ENCODE peak calls at places on chromosomes 16 and 17, in five cellular contexts. R, P, L, H and W are unnamed samples.

GRCh38 chr16:28610595-28611270 is 889 bp upstream of the SULT1A1 start:
- DNase-seq in L (no peak), R (peak), P (no peak), H (no peak), W (no peak)

GRCh38 chr16:88738167-88739084 is 32.1 kb downstream of the CTU2 start:
- DNase-seq in R (no peak), P (no peak), H (no peak), L (no peak), W (no peak)

GRCh38 chr17:73550561-73550960 is 93.7 kb downstream of the SDK2 start:
- DNase-seq in R (no peak), P (no peak), H (no peak), L (no peak), W (no peak)

GRCh38 chr17:18963126-18964017 is 11.4 kb downstream of the SLC5A10 start:
- DNase-seq in H (peak), L (no peak), P (peak), R (peak), W (no peak)

GRCh38 chr16:87648236-87648635 is 45.9 kb downstream of the JPH3 start:
- DNase-seq in R (no peak), L (no peak), H (no peak), P (no peak), W (no peak)

GRCh38 chr16:74225278-74225677 is 71.3 kb upstream of the PSMD7 start:
- DNase-seq in H (peak), L (no peak), P (no peak), R (no peak), W (no peak)

GRCh38 chr17:78875738-78876597 is 27.0 kb downstream of the CEP295NL start:
- DNase-seq in P (no peak), R (no peak), L (no peak), H (peak), W (no peak)

GRCh38 chr16:57518922-57519321 is 17.4 kb downstream of the CCDC102A start:
- DNase-seq in H (no peak), L (no peak), R (no peak), P (no peak), W (no peak)

GRCh38 chr16:83420206-83420760 is 387.5 kb upstream of the HSBP1 start:
- DNase-seq in H (peak), P (no peak), R (peak), L (no peak), W (no peak)

GRCh38 chr17:6546069-6546718 is 10.2 kb downstream of the PITPNM3 start:
- DNase-seq in R (no peak), L (no peak), H (peak), P (peak), W (no peak)

GRCh38 chr16:82631701-82632685 is 5.2 kb downstream of the CDH13 start:
- DNase-seq in R (no peak), H (peak), P (peak), L (no peak), W (no peak)

GRCh38 chr17:7803981-7804380 is 30.0 kb upstream of the KDM6B start:
- DNase-seq in R (no peak), H (no peak), L (no peak), P (no peak), W (peak)

GRCh38 chr17:7380855-7381683 is at the start of gene TNK1:
- DNase-seq in H (no peak), P (peak), L (no peak), R (peak), W (peak)

GRCh38 chr16:8718753-8719386 is 44.5 kb downstream of the ABAT start:
- DNase-seq in R (no peak), L (no peak), P (no peak), H (no peak), W (no peak)

GRCh38 chr17:57567278-57567677 is 177.8 kb downstream of the CCDC182 start:
- DNase-seq in L (no peak), H (no peak), P (no peak), R (no peak), W (no peak)

GRCh38 chr16:51535591-51535990 is 384.5 kb upstream of the SALL1 start:
- DNase-seq in P (no peak), H (no peak), R (no peak), L (no peak), W (no peak)

GRCh38 chr16:78742501-78743283 is 643.2 kb downstream of the WWOX start:
- DNase-seq in R (peak), P (peak), L (no peak), H (peak), W (no peak)

GRCh38 chr17:51869387-51869786 is 289.1 kb downstream of the CA10 start:
- DNase-seq in R (peak), L (no peak), P (no peak), H (no peak), W (peak)

GRCh38 chr17:75842963-75843576 is 1.1 kb downstream of the UNC13D start:
- DNase-seq in P (no peak), L (no peak), R (no peak), H (no peak), W (no peak)

GRCh38 chr17:1329745-1330343 is 50.4 kb downstream of the TRARG1 start:
- DNase-seq in R (no peak), L (no peak), H (no peak), P (no peak), W (no peak)

GRCh38 chr16:844638-845348 is 44.3 kb upstream of the GNG13 start:
- DNase-seq in R (no peak), L (no peak), H (no peak), P (peak), W (no peak)

GRCh38 chr16:86537486-86537885 is 17.5 kb downstream of the MTHFSD start:
- DNase-seq in H (no peak), R (no peak), P (no peak), L (no peak), W (no peak)

GRCh38 chr16:46482895-46483294 is 138.3 kb downstream of the SHCBP1 start:
- DNase-seq in R (no peak), P (no peak), H (no peak), L (no peak), W (no peak)

GRCh38 chr17:57288034-57288752 is 31.9 kb downstream of the MSI2 start:
- DNase-seq in P (peak), R (no peak), L (no peak), H (peak), W (no peak)

GRCh38 chr17:30559656-30560055 is 82.4 kb downstream of the GOSR1 start:
- DNase-seq in R (no peak), H (no peak), P (no peak), L (no peak), W (no peak)

GRCh38 chr17:15972497-15972951 is 27.0 kb downstream of the ZSWIM7 start:
- DNase-seq in P (no peak), R (no peak), H (no peak), L (no peak), W (no peak)

GRCh38 chr16:55055262-55055661 is 124.6 kb downstream of the IRX5 start:
- DNase-seq in L (no peak), H (no peak), R (no peak), P (no peak), W (no peak)

GRCh38 chr16:14514967-14515366 is 115.1 kb downstream of the PARN start:
- DNase-seq in H (no peak), R (no peak), P (no peak), L (no peak), W (no peak)

GRCh38 chr17:75130632-75131277 is 787 bp downstream of the NT5C start:
- DNase-seq in R (peak), H (peak), L (peak), P (peak), W (peak)

GRCh38 chr16:89168381-89169189 is 3.0 kb upstream of the CDH15 start:
- DNase-seq in H (no peak), P (peak), R (no peak), L (no peak), W (no peak)

GRCh38 chr17:53971361-53971760 is 148.6 kb downstream of the KIF2B start:
- DNase-seq in H (no peak), P (no peak), L (no peak), R (no peak), W (no peak)

GRCh38 chr16:89038221-89038721 is 55.4 kb upstream of the ACSF3 start:
- DNase-seq in P (no peak), L (no peak), H (no peak), R (no peak), W (no peak)

DNA sequence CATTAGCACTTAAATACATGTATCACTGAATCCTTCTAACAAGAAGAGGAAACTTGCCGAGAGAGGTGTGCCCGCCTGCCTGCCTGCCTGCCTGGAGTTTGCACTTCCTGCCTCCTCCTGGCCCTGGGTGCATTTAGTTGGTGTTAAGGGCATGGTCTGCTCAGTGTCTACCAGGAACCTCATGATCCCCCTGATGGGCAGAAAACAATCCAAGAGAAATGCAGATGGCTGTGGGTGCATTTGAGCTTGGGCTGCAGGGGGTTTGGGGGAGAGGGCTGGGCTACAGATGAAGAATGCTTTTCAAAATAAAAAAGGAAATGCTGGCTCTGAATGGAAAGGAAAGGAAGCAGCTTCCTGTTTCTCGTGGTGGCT is 10.1 kb downstream of the KSR1 start:
- DNase-seq in H (no peak), L (no peak), P (no peak), R (no peak), W (no peak)
- H3K27ac ChIP-seq in H (no peak), L (no peak), P (no peak), R (no peak), W (no peak)

DNA sequence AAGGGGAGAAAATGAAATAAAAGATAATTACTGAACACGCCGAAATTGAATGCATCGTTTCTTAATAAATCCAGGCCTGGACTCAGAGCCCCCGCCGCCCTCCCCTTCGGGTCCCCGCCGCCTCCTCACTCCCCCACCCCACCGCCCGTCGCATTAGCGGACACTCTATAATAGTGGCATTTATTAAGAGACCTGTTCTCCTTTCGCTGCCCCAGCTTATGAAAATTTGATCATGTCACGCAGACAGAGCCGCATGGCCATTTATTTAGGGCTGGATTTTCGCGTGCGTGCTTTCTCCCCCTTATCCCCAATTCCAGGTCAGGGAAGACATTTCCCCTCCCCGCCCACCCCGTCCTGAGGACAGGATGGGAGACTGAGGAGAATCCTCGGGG is 6.3 kb upstream of the HOXB2 start:
- DNase-seq in P (no peak), L (no peak), R (no peak), H (peak), W (no peak)
- H3K27ac ChIP-seq in P (no peak), L (no peak), R (no peak), H (peak), W (no peak)

GRCh38 chr17:40347319-40348135 is 17.0 kb downstream of the GJD3 start:
- DNase-seq in L (no peak), P (no peak), R (no peak), H (no peak), W (no peak)

GRCh38 chr17:40346768-40347154 is 17.8 kb downstream of the GJD3 start:
- DNase-seq in R (no peak), L (no peak), P (no peak), H (no peak), W (no peak)

GRCh38 chr17:40349477-40350409 is 14.8 kb downstream of the GJD3 start:
- DNase-seq in R (peak), L (no peak), H (peak), P (peak), W (peak)

GRCh38 chr17:40348562-40349476 is 15.7 kb downstream of the GJD3 start:
- DNase-seq in P (peak), R (no peak), L (no peak), H (no peak), W (no peak)

GRCh38 chr17:40348136-40348504 is 16.4 kb downstream of the GJD3 start:
- DNase-seq in R (no peak), L (no peak), P (no peak), H (no peak), W (no peak)
- H3K27ac ChIP-seq in R (no peak), L (no peak), P (peak), H (no peak), W (peak)

DNA sequence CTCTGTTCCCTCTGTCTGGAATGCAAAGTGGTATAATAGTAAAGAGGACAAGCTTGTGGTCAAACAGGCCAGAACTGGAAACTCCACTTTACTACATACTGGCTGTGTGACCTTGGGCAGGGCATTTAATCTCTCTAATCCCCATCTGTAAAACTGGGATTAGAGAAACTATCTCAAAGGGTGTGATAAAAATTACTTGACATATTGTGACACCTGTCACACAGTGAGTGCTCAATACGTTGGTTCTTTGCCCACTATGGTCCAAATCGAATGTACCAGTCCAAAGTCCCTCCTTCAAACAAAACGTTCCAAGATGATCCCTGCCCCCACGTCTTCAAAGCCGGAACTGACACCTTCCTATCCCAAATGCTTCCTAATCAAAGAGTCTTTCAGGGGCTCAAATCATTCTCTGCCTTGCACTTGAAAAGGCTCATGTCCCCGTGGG is 734 bp downstream of the PGAP3 start:
- DNase-seq in R (no peak), H (no peak), L (no peak), P (peak), W (no peak)
- H3K27ac ChIP-seq in R (peak), H (no peak), L (peak), P (peak), W (peak)

GRCh38 chr16:75387951-75388350 is 45.4 kb downstream of the CFDP1 start:
- DNase-seq in R (no peak), P (no peak), H (no peak), L (no peak), W (no peak)
- H3K27ac ChIP-seq in R (peak), P (no peak), H (no peak), L (no peak), W (no peak)

DNA sequence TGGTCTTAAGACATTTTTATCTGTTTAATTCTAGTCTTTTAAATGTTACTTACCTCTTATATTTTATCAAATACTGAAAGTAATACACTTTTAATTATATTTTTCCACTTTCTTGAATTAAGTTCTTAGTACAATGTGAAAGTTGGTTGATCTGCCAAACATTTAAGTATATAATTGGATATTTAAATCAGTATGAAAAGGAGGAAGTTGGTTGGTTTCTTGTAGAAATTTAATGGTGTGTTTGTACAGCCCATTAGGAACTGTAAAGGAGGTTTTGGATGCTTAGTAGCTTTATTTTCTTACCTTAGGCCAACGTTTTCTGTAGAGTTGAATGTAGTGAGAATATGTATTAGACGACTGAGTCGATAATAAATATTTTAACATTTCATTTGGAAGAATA is 5.4 kb downstream of the NFATC3 start:
- DNase-seq in R (no peak), P (no peak), H (no peak), L (no peak), W (no peak)
- H3K27ac ChIP-seq in R (no peak), P (peak), H (no peak), L (no peak), W (no peak)

GRCh38 chr16:10314317-10314716 is 71.5 kb upstream of the ATF7IP2 start:
- DNase-seq in R (no peak), L (no peak), H (no peak), P (no peak), W (no peak)

GRCh38 chr16:10312023-10312422 is 73.8 kb upstream of the ATF7IP2 start:
- DNase-seq in R (no peak), P (no peak), L (no peak), H (no peak), W (no peak)

GRCh38 chr16:10309271-10309932 is 76.5 kb upstream of the ATF7IP2 start:
- DNase-seq in R (no peak), H (no peak), P (no peak), L (no peak), W (no peak)

GRCh38 chr16:10314811-10315210 is 71.0 kb upstream of the ATF7IP2 start:
- DNase-seq in L (no peak), R (no peak), P (no peak), H (no peak), W (peak)

DNA sequence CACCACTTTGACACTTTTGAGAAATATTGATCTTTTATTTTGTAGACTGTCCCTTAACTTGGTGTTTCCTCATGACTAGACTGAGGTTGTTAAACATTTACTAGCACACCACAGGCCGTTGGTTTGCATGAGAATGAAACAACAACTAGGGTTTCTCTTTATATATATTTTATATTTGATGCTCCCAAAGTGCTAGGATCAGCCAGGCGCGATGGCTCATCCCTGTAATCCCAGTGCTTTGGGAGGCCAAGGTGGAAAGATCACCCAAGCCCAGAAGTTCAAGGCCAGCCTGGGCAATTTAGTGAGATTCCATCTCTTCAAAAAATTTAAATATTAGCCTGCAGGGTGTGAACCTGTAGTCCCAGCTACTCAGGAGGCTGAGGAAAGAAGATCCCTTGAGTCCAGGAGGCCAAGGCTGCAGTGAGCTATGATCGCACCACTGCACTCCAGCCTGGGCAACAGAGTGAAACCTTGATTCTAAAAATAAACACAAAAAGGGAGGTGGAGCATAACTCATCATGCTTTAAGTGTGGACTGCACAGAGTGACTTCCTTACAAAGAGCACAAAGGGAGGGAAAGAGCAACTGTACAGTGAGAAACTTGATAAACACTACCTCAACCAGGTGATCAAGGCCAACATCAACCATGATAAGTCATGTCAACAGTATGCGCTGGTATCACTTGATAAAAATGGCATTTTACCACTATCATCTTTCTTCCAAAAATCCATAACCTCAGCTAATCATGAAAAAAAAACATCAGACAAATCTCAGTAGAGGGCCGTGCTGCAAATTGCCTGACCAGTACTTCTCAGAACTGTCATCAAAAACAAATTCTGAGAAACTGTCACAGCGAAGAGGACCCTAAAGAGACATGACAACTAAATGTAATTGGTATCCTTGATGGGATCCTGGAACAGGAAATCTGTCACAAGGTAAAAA is 72.8 kb upstream of the ATF7IP2 start:
- DNase-seq in H (no peak), L (no peak), R (no peak), P (no peak), W (no peak)
- H3K27ac ChIP-seq in H (no peak), L (no peak), R (peak), P (no peak), W (no peak)